ENCODE peak calls at places on chromosomes 7 and 10, in eight cellular contexts. M, K, C, Y, F, E, N and U are unnamed samples.

GRCh38 chr10:103626178-103626577 is 132.7 kb downstream of the NEURL1 start:
- DNase-seq in M (no peak), K (no peak), C (no peak), Y (no peak), F (no peak), E (no peak), N (no peak), U (no peak)

GRCh38 chr10:102196893-102197292 is 29.2 kb upstream of the ELOVL3 start:
- DNase-seq in M (no peak), K (no peak), C (no peak), Y (no peak), F (no peak), E (no peak), N (no peak), U (no peak)

GRCh38 chr10:25064401-25064800 is 48.0 kb downstream of the THNSL1 start:
- DNase-seq in M (no peak), K (no peak), C (no peak), Y (no peak), F (no peak), E (no peak), N (no peak), U (no peak)

GRCh38 chr7:31692451-31692850 is 5.4 kb downstream of the PPP1R17 start:
- DNase-seq in M (no peak), K (no peak), C (no peak), Y (no peak), F (no peak), E (no peak), N (no peak), U (no peak)

GRCh38 chr10:1396236-1396635 is 340.1 kb downstream of the WDR37 start:
- DNase-seq in M (no peak), K (peak), C (no peak), Y (no peak), F (no peak), E (no peak), N (no peak), U (no peak)

GRCh38 chr10:15541376-15541775 is 170.3 kb upstream of the FAM171A1 start:
- DNase-seq in M (no peak), K (no peak), C (no peak), Y (no peak), F (no peak), E (no peak), N (no peak), U (no peak)

GRCh38 chr10:123746016-123746415 is 79.9 kb downstream of the GPR26 start:
- DNase-seq in M (no peak), K (no peak), C (no peak), Y (no peak), F (no peak), E (no peak), N (no peak), U (no peak)

GRCh38 chr10:103676058-103676785 is 179.2 kb downstream of the SH3PXD2A start:
- DNase-seq in M (no peak), K (no peak), C (no peak), Y (peak), F (peak), E (no peak), N (no peak), U (no peak)

GRCh38 chr7:2537981-2538851 is 17.1 kb downstream of the BRAT1 start:
- DNase-seq in M (no peak), K (no peak), C (no peak), Y (no peak), F (no peak), E (no peak), N (no peak), U (no peak)

GRCh38 chr7:119545118-119545517 is 727.9 kb upstream of the KCND2 start:
- DNase-seq in M (peak), K (no peak), C (no peak), Y (peak), F (peak), E (peak), N (peak), U (no peak)

GRCh38 chr10:13615650-13616049 is 28.9 kb downstream of the PRPF18 start:
- DNase-seq in M (no peak), K (no peak), C (no peak), Y (no peak), F (no peak), E (no peak), N (no peak), U (no peak)

GRCh38 chr10:122703483-122704448 is 4.1 kb upstream of the C10orf120 start:
- DNase-seq in M (peak), K (peak), C (peak), Y (peak), F (peak), E (peak), N (no peak), U (peak)

GRCh38 chr7:122619664-122620063 is 79.3 kb downstream of the RNF133 start:
- DNase-seq in M (no peak), K (no peak), C (no peak), Y (no peak), F (no peak), E (no peak), N (no peak), U (no peak)

GRCh38 chr10:22222236-22223190 is 4.7 kb upstream of the EBLN1 start:
- DNase-seq in M (no peak), K (no peak), C (no peak), Y (no peak), F (no peak), E (no peak), N (no peak), U (no peak)